ENCODE peak calls at places on chromosomes 13 and 19, in eight cellular contexts. One of them, this sample, is unnamed.

GRCh38 chr13:41139296-41139966 is 6.8 kb upstream of the KBTBD6 start:
- DNase-seq in pancreas: no peak
- DNase-seq in Peyer's patch: no peak
- DNase-seq in lower lobe of right lung: no peak
- DNase-seq in cardiac muscle cell: no peak
- DNase-seq in spleen: no peak
- DNase-seq in thoracic aorta: no peak
- DNase-seq in heart left ventricle: no peak
- DNase-seq in this sample: no peak

GRCh38 chr13:28636677-28637317 is 22.1 kb upstream of the POMP start:
- DNase-seq in spleen: no peak
- DNase-seq in pancreas: no peak
- DNase-seq in Peyer's patch: peak
- DNase-seq in cardiac muscle cell: peak
- DNase-seq in heart left ventricle: no peak
- DNase-seq in lower lobe of right lung: peak
- DNase-seq in thoracic aorta: no peak
- DNase-seq in this sample: peak

GRCh38 chr19:56671613-56671994 is at the start of gene ZNF835:
- DNase-seq in lower lobe of right lung: peak
- DNase-seq in pancreas: peak
- DNase-seq in Peyer's patch: peak
- DNase-seq in heart left ventricle: peak
- DNase-seq in spleen: peak
- DNase-seq in cardiac muscle cell: peak
- DNase-seq in thoracic aorta: peak
- DNase-seq in this sample: peak

GRCh38 chr13:52455677-52456041 is 381 bp downstream of the CKAP2 start:
- DNase-seq in thoracic aorta: peak
- DNase-seq in lower lobe of right lung: peak
- DNase-seq in spleen: peak
- DNase-seq in pancreas: peak
- DNase-seq in cardiac muscle cell: peak
- DNase-seq in Peyer's patch: peak
- DNase-seq in heart left ventricle: peak
- DNase-seq in this sample: peak

GRCh38 chr19:33375760-33376159 is 2.3 kb downstream of the CEBPG start:
- DNase-seq in thoracic aorta: no peak
- DNase-seq in spleen: no peak
- DNase-seq in pancreas: no peak
- DNase-seq in heart left ventricle: no peak
- DNase-seq in Peyer's patch: no peak
- DNase-seq in lower lobe of right lung: no peak
- DNase-seq in cardiac muscle cell: no peak
- DNase-seq in this sample: no peak

GRCh38 chr19:10260141-10260584 is 8.1 kb downstream of the MRPL4 start:
- DNase-seq in Peyer's patch: no peak
- DNase-seq in lower lobe of right lung: peak
- DNase-seq in thoracic aorta: no peak
- DNase-seq in spleen: no peak
- DNase-seq in pancreas: no peak
- DNase-seq in cardiac muscle cell: no peak
- DNase-seq in heart left ventricle: no peak
- DNase-seq in this sample: peak

GRCh38 chr13:59710995-59711701 is 452.6 kb downstream of the DIAPH3 start:
- DNase-seq in heart left ventricle: no peak
- DNase-seq in cardiac muscle cell: no peak
- DNase-seq in Peyer's patch: no peak
- DNase-seq in lower lobe of right lung: no peak
- DNase-seq in pancreas: no peak
- DNase-seq in thoracic aorta: no peak
- DNase-seq in spleen: no peak
- DNase-seq in this sample: no peak

GRCh38 chr19:35845215-35846037 is 6.9 kb downstream of the NPHS1 start:
- DNase-seq in thoracic aorta: no peak
- DNase-seq in spleen: peak
- DNase-seq in Peyer's patch: no peak
- DNase-seq in pancreas: peak
- DNase-seq in heart left ventricle: no peak
- DNase-seq in cardiac muscle cell: peak
- DNase-seq in lower lobe of right lung: no peak
- DNase-seq in this sample: no peak

GRCh38 chr19:55640043-55640576 is 692 bp upstream of the ZNF580 start:
- DNase-seq in heart left ventricle: peak
- DNase-seq in spleen: peak
- DNase-seq in pancreas: peak
- DNase-seq in lower lobe of right lung: peak
- DNase-seq in cardiac muscle cell: no peak
- DNase-seq in Peyer's patch: peak
- DNase-seq in thoracic aorta: no peak
- DNase-seq in this sample: peak

GRCh38 chr19:16571283-16571682 is 932 bp downstream of the SLC35E1 start:
- DNase-seq in heart left ventricle: peak
- DNase-seq in cardiac muscle cell: no peak
- DNase-seq in Peyer's patch: no peak
- DNase-seq in thoracic aorta: no peak
- DNase-seq in spleen: no peak
- DNase-seq in pancreas: no peak
- DNase-seq in lower lobe of right lung: peak
- DNase-seq in this sample: no peak

GRCh38 chr13:27979001-27979643 is 9.4 kb downstream of the URAD start:
- DNase-seq in cardiac muscle cell: no peak
- DNase-seq in thoracic aorta: no peak
- DNase-seq in Peyer's patch: no peak
- DNase-seq in pancreas: no peak
- DNase-seq in lower lobe of right lung: no peak
- DNase-seq in heart left ventricle: no peak
- DNase-seq in spleen: no peak
- DNase-seq in this sample: no peak

GRCh38 chr13:108495686-108496363 is 133.6 kb upstream of the MYO16 start:
- DNase-seq in heart left ventricle: no peak
- DNase-seq in spleen: no peak
- DNase-seq in cardiac muscle cell: peak
- DNase-seq in thoracic aorta: no peak
- DNase-seq in lower lobe of right lung: no peak
- DNase-seq in pancreas: peak
- DNase-seq in Peyer's patch: no peak
- DNase-seq in this sample: no peak

DNA sequence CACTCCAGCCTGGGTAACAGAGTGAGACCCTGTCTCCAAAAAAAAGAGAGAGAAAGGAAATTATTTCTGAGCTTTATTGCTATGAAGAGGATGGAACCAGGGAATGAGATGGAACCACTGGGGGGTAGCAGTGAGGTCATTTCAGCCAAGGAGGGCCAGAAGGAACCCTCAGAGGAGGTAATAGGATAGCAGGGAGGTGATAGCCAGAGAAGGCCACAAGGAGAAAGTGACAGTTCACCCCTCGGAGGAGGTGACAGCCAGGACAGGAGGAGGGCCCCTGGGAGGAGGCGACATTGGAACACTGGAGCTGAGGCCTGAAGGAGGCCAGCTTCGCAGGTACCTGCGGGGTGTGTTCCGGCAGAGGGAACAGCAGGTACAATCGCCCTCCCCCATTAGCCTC is 695 bp upstream of the PGPEP1 start:
- DNase-seq in heart left ventricle: no peak
- DNase-seq in thoracic aorta: no peak
- DNase-seq in lower lobe of right lung: no peak
- DNase-seq in Peyer's patch: no peak
- DNase-seq in cardiac muscle cell: no peak
- DNase-seq in spleen: no peak
- DNase-seq in pancreas: no peak
- DNase-seq in this sample: peak
- TF ChIP-seq CTCF in heart left ventricle: no peak
- TF ChIP-seq CTCF in thoracic aorta: no peak
- TF ChIP-seq CTCF in lower lobe of right lung: no peak
- TF ChIP-seq CTCF in Peyer's patch: no peak
- TF ChIP-seq CTCF in cardiac muscle cell: peak
- TF ChIP-seq CTCF in spleen: no peak
- TF ChIP-seq CTCF in pancreas: no peak
- TF ChIP-seq CTCF in this sample: peak

GRCh38 chr19:47511681-47512080 is 3.2 kb downstream of the NAPA start:
- DNase-seq in cardiac muscle cell: no peak
- DNase-seq in Peyer's patch: no peak
- DNase-seq in heart left ventricle: peak
- DNase-seq in lower lobe of right lung: no peak
- DNase-seq in thoracic aorta: no peak
- DNase-seq in pancreas: no peak
- DNase-seq in spleen: no peak
- DNase-seq in this sample: no peak
- H3K4me3 ChIP-seq in cardiac muscle cell: no peak
- H3K4me3 ChIP-seq in Peyer's patch: no peak
- H3K4me3 ChIP-seq in heart left ventricle: no peak
- H3K4me3 ChIP-seq in lower lobe of right lung: peak
- H3K4me3 ChIP-seq in thoracic aorta: no peak
- H3K4me3 ChIP-seq in pancreas: no peak
- H3K4me3 ChIP-seq in spleen: no peak
- H3K4me3 ChIP-seq in this sample: no peak

GRCh38 chr19:18603255-18603957 is 3.2 kb downstream of the CRLF1 start:
- DNase-seq in Peyer's patch: no peak
- DNase-seq in thoracic aorta: no peak
- DNase-seq in cardiac muscle cell: no peak
- DNase-seq in pancreas: no peak
- DNase-seq in spleen: no peak
- DNase-seq in lower lobe of right lung: no peak
- DNase-seq in heart left ventricle: no peak
- DNase-seq in this sample: peak
- TF ChIP-seq CTCF in Peyer's patch: no peak
- TF ChIP-seq CTCF in thoracic aorta: peak
- TF ChIP-seq CTCF in cardiac muscle cell: peak
- TF ChIP-seq CTCF in pancreas: no peak
- TF ChIP-seq CTCF in spleen: no peak
- TF ChIP-seq CTCF in lower lobe of right lung: peak
- TF ChIP-seq CTCF in heart left ventricle: peak
- TF ChIP-seq CTCF in this sample: peak

DNA sequence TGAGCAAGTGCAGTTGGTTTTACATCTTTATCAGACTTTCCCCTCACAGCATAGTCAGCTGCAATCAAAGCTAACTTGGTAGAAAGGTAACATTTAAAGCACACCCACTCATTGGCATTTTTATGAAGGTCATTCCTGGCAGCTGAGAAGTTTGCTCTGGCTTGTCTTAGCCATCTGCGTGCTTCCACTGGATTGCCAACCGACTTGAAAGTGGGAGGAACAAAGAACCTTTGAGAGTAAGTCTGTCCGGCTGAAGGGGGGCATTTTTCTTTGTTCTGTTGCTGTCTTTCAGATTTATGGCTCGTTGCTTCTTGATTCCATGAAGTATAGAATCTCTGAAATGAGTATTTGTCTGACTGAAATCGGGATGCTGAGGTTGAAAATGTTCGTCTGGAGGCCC is 103.1 kb downstream of the SACS start:
- DNase-seq in pancreas: no peak
- DNase-seq in cardiac muscle cell: no peak
- DNase-seq in lower lobe of right lung: no peak
- DNase-seq in heart left ventricle: no peak
- DNase-seq in spleen: no peak
- DNase-seq in thoracic aorta: no peak
- DNase-seq in Peyer's patch: no peak
- DNase-seq in this sample: no peak
- H3K4me3 ChIP-seq in pancreas: no peak
- H3K4me3 ChIP-seq in cardiac muscle cell: no peak
- H3K4me3 ChIP-seq in lower lobe of right lung: no peak
- H3K4me3 ChIP-seq in heart left ventricle: no peak
- H3K4me3 ChIP-seq in spleen: no peak
- H3K4me3 ChIP-seq in thoracic aorta: no peak
- H3K4me3 ChIP-seq in Peyer's patch: no peak
- H3K4me3 ChIP-seq in this sample: no peak

DNA sequence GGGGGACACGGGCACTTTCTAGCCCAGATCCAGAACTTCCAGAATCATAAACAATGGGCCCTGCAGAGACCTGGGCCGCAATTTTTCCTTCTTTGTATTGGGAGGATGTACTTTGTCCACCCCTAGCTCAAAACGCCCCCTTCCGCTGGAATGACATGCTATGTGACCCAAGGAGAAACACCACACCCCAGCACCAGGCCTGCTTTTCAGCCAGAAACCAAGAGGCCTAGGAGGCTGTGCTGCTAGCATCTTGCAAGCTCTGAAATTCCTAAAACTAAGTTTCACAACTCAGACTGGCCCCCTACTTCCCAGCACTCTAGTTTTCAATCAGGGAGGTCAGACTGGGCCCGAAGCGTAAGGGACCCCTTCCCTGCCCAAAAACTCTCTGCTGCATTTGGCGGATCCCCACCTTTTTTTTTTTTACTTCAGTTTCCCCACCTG is 538 bp downstream of the LSM4 start:
- DNase-seq in cardiac muscle cell: peak
- DNase-seq in spleen: no peak
- DNase-seq in pancreas: no peak
- DNase-seq in thoracic aorta: no peak
- DNase-seq in Peyer's patch: peak
- DNase-seq in heart left ventricle: no peak
- DNase-seq in lower lobe of right lung: peak
- DNase-seq in this sample: peak
- TF ChIP-seq CTCF in cardiac muscle cell: peak
- TF ChIP-seq CTCF in spleen: no peak
- TF ChIP-seq CTCF in pancreas: no peak
- TF ChIP-seq CTCF in thoracic aorta: no peak
- TF ChIP-seq CTCF in Peyer's patch: no peak
- TF ChIP-seq CTCF in heart left ventricle: no peak
- TF ChIP-seq CTCF in lower lobe of right lung: peak
- TF ChIP-seq CTCF in this sample: peak

DNA sequence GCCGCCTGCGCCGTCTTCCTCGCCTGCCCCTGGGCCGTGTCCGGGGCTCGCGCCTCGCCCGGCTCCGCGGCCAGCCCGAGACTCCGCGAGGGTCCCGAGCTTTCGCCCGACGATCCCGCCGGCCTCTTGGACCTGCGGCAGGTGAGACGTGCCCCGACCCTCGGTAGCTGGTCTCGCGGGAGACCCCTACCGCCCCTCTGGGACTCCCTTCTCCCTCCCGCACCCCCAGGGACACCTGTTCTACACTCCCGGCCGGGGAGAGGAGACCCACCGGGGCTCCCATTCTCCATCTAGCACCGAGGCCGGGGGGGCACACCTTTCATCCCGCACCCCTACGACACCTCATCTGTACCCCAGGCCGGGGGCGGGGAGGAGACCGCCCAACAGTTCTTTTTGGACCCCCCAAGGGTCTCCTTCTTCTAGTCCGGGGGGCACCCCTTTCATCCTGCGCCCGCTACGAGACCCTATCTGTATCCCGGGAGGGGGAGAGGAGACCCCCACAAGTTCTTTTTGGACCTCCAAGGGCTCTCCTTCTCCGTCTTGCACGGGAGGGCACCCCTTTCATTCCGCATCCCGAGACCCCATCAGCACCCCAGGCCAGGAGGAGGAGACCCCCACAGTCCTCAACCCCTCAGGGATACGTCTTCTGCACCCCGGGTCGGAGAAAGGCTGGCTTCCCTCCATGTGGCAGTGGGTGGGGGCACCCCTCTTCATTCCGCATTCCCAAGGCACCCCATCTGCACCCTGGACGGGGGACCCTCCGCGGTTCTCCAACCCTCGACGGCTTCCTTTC is 533 bp downstream of the TNFSF9 start:
- DNase-seq in heart left ventricle: peak
- DNase-seq in spleen: no peak
- DNase-seq in lower lobe of right lung: no peak
- DNase-seq in Peyer's patch: no peak
- DNase-seq in pancreas: peak
- DNase-seq in cardiac muscle cell: no peak
- DNase-seq in thoracic aorta: no peak
- DNase-seq in this sample: peak
- H3K4me3 ChIP-seq in heart left ventricle: peak
- H3K4me3 ChIP-seq in spleen: peak
- H3K4me3 ChIP-seq in lower lobe of right lung: peak
- H3K4me3 ChIP-seq in Peyer's patch: peak
- H3K4me3 ChIP-seq in pancreas: peak
- H3K4me3 ChIP-seq in cardiac muscle cell: peak
- H3K4me3 ChIP-seq in thoracic aorta: peak
- H3K4me3 ChIP-seq in this sample: peak

This sample was measured in GM12865.